ENCODE peak calls at places on chromosomes 2 and 18, in four cellular contexts. W, X, N and M are unnamed samples.

GRCh38 chr2:168480825-168481585 is 24.9 kb downstream of the CERS6 start:
- DNase-seq in X (no peak), W (no peak), N (no peak), M (no peak)

GRCh38 chr18:31954349-31954748 is 11.4 kb upstream of the TRAPPC8 start:
- DNase-seq in N (no peak), W (no peak), X (peak; percentile 89), M (no peak)

GRCh38 chr2:45134726-45135125 is 125.5 kb upstream of the SIX2 start:
- DNase-seq in X (no peak), N (peak; percentile 22), W (no peak), M (no peak)

GRCh38 chr2:122388208-122388607 is 632.8 kb downstream of the TSN start:
- DNase-seq in N (no peak), W (no peak), X (no peak), M (no peak)

GRCh38 chr2:231965118-231965517 is 3.6 kb downstream of the DIS3L2 start:
- DNase-seq in N (no peak), X (no peak), W (no peak), M (no peak)

GRCh38 chr2:227163445-227163997 is 484 bp downstream of the COL4A4 start:
- DNase-seq in N (peak; percentile 23), W (no peak), X (no peak), M (peak; percentile 5)

GRCh38 chr2:240146141-240146561 is 5.7 kb upstream of the OTOS start:
- DNase-seq in X (no peak), N (no peak), W (no peak), M (no peak)

GRCh38 chr2:159875083-159875482 is 77.1 kb upstream of the CD302 start:
- DNase-seq in W (no peak), N (peak; percentile 28), X (no peak), M (no peak)

GRCh38 chr2:57076856-57077255 is 893.1 kb downstream of the CCDC85A start:
- DNase-seq in W (no peak), N (no peak), X (no peak), M (no peak)

GRCh38 chr2:65431417-65432226 is 777 bp downstream of the SPRED2 start:
- DNase-seq in N (peak; percentile 58), X (peak; percentile 60), W (peak; percentile 80), M (no peak)

GRCh38 chr2:232533944-232534710 is 5.4 kb upstream of the CHRNG start:
- DNase-seq in X (no peak), N (no peak), W (peak; percentile 32), M (no peak)

GRCh38 chr2:197993830-197994229 is 189.4 kb downstream of the PLCL1 start:
- DNase-seq in W (no peak), X (no peak), N (no peak), M (no peak)

GRCh38 chr2:191892391-191892790 is 45.5 kb upstream of the CAVIN2 start:
- DNase-seq in W (no peak), N (peak; percentile 14), X (no peak), M (no peak)

GRCh38 chr2:176122633-176123482 is at the start of gene HOXD9:
- DNase-seq in N (no peak), X (no peak), W (peak; percentile 87), M (no peak)

GRCh38 chr2:85712849-85713612 is 18.9 kb downstream of the GNLY start:
- DNase-seq in W (no peak), N (peak; percentile 74), X (peak; percentile 96), M (no peak)

GRCh38 chr2:189441709-189442074 is 418 bp downstream of the WDR75 start:
- DNase-seq in W (no peak), X (no peak), N (no peak), M (no peak)

GRCh38 chr18:24138884-24139616 is at the start of gene CABYR:
- DNase-seq in W (peak; percentile 87), N (peak; percentile 65), X (peak; percentile 67), M (peak; percentile 53)

GRCh38 chr2:187782301-187782700 is 228.1 kb upstream of the TFPI start:
- DNase-seq in X (no peak), W (no peak), N (no peak), M (no peak)

GRCh38 chr2:205377324-205377723 is 305.0 kb upstream of the NRP2 start:
- DNase-seq in N (no peak), X (no peak), W (no peak), M (no peak)

GRCh38 chr2:120596191-120596781 is 139.4 kb upstream of the GLI2 start:
- DNase-seq in N (no peak), W (no peak), X (peak; percentile 76), M (no peak)

GRCh38 chr2:25590921-25591505 is 82.4 kb downstream of the DTNB start:
- DNase-seq in N (no peak), W (no peak), X (no peak), M (no peak)

GRCh38 chr18:58860747-58861224 is 3.9 kb upstream of the ZNF532 start:
- DNase-seq in X (no peak), N (no peak), W (no peak), M (no peak)

DNA sequence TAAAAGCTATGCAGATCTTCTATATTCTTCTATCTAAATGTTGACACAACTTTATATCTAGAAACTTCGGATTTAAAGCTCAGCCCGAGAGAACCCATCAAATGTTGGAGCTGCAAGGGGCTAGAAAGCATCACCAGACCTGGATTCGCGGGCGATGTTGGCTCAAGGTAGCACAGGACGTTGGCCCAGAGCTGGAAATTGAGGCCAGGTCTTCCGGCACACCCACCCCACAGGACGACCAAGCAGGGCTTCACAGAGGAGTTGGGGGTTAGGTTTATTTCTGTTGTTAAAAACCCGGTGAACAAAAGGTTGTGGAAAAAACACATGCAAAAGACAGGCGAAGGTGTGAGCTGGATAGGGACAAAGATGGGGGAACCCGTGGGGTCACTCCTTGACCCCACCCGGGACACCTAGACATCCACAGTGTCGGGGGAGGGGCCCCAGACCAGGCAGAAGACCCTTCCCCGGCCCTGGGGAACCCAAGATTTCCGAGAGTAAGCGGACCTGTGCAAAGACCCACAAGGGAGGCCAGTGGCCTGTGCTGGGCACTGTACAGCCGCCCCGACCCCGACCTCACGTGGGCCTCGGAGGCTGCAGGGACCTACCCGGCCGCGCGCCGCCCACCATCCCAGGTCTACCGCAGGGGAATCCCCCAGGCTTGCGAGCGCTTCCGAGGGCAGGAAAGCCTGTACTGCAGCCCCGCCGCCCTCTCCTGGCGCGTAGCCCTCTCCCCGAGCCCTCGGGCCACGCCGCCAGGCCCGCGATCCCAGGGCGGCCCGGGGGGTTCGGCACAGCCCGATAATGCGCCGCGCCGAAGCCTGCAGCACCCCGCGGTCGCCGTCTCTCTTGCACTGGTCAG is 1.8 kb upstream of the AGBL5 start:
- DNase-seq in W (peak; percentile 78), X (peak; percentile 62), N (peak; percentile 41), M (peak; percentile 74)
- TF ChIP-seq POLR2A in W (no peak), X (no peak), N (no peak), M (no peak)

GRCh38 chr2:3203497-3204019 is 174.1 kb downstream of the EIPR1 start:
- DNase-seq in N (no peak), X (no peak), W (no peak), M (no peak)
- TF ChIP-seq POLR2A in N (no peak), X (no peak), W (no peak), M (no peak)

GRCh38 chr2:9474361-9475117 is at the start of gene IAH1:
- DNase-seq in X (peak; percentile 75), W (peak; percentile 81), N (peak; percentile 48), M (peak; percentile 64)
- TF ChIP-seq POLR2A in X (peak; percentile 65), W (no peak), N (peak; percentile 43), M (no peak)

DNA sequence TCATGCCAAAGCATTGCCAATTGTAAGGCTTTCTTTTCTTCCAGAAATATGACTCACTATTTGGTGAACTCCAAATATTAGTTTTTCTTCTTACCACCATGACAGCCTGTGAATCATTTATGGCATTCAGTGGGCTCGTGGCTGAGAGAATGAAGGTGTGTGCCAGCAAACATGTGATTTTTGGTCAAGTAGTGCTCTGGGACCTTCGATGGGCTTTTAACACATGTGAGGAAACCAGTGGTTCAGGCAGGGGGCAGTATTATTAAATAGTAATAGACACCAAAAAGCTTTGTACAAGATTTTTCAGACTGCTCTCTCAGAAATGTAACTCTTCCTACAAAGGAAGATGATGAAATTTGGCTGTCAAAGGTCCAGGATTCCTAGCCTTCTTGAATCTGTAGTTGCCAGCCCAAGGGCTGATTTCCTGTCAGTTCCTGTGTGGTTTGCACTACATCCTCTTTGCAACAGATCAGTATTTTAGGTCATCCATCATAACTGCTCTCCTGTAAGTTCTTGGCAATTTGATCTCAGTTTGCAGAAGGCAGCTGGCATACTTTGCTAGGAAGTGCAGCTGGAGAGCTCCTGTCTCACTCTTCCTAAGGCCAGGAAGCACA is 64.3 kb downstream of the BABAM2 start:
- DNase-seq in X (no peak), W (peak; percentile 80), N (peak; percentile 59), M (no peak)
- TF ChIP-seq POLR2A in X (no peak), W (no peak), N (no peak), M (no peak)

GRCh38 chr18:35467624-35468016 is 30.1 kb downstream of the INO80C start:
- DNase-seq in X (no peak), N (no peak), W (no peak), M (no peak)
- TF ChIP-seq POLR2A in X (no peak), N (no peak), W (no peak), M (no peak)

GRCh38 chr2:28751956-28752607 is 452 bp downstream of the PPP1CB start:
- DNase-seq in X (no peak), W (peak; percentile 74), N (peak; percentile 39), M (peak; percentile 18)
- TF ChIP-seq POLR2A in X (no peak), W (peak; percentile 41), N (no peak), M (peak; percentile 50)

GRCh38 chr2:30232027-30232800 is 880 bp downstream of the LBH start:
- DNase-seq in W (peak; percentile 86), N (peak; percentile 38), X (no peak), M (peak; percentile 70)
- TF ChIP-seq POLR2A in W (peak; percentile 22), N (no peak), X (no peak), M (no peak)

GRCh38 chr2:112481050-112481527 is 867 bp upstream of the TTL start:
- DNase-seq in X (peak; percentile 86), N (peak; percentile 83), W (peak; percentile 88), M (peak; percentile 78)
- TF ChIP-seq POLR2A in X (no peak), N (no peak), W (no peak), M (no peak)